ENCODE peak calls at places on chromosomes 13 and 19, in five cellular contexts. L, J, D, E and S are unnamed samples.
A peak's percentile ranks its signal among the peaks of the same experiment; 100 is the strongest.

GRCh38 chr13:39602614-39603366 is at the start of gene LHFPL6:
- DNase-seq in J (peak; percentile 73), E (peak; percentile 83), D (peak; percentile 41), L (peak; percentile 66), S (peak; percentile 76)

GRCh38 chr19:17751103-17751911 is at the start of gene FCHO1:
- DNase-seq in E (no peak), D (no peak), J (peak; percentile 51), L (no peak), S (no peak)

GRCh38 chr19:22545751-22546150 is 88.4 kb upstream of the ZNF492 start:
- DNase-seq in E (peak; percentile 76), J (no peak), D (peak; percentile 15), L (peak; percentile 59), S (no peak)

GRCh38 chr13:20729633-20730585 is 26.4 kb downstream of the IL17D start:
- DNase-seq in L (no peak), E (no peak), J (no peak), D (no peak), S (no peak)

GRCh38 chr19:33469171-33470039 is 52.2 kb downstream of the PEPD start:
- DNase-seq in E (no peak), D (no peak), J (no peak), L (no peak), S (no peak)

GRCh38 chr19:19444694-19445155 is 39.2 kb downstream of the GATAD2A start:
- DNase-seq in E (no peak), D (no peak), J (peak; percentile 56), L (no peak), S (no peak)

GRCh38 chr19:40542197-40542859 is 34.3 kb upstream of the SHKBP1 start:
- DNase-seq in D (no peak), J (peak; percentile 32), L (peak; percentile 86), E (no peak), S (no peak)

GRCh38 chr19:4354897-4355296 is 11.5 kb downstream of the MPND start:
- DNase-seq in J (no peak), D (no peak), L (peak; percentile 41), E (no peak), S (no peak)

GRCh38 chr19:15863272-15863671 is 34.6 kb downstream of the CYP4F2 start:
- DNase-seq in E (no peak), J (no peak), L (no peak), D (no peak), S (no peak)

GRCh38 chr19:42334697-42335373 is 9.4 kb downstream of the MEGF8 start:
- DNase-seq in L (no peak), J (no peak), D (no peak), E (no peak), S (no peak)

GRCh38 chr13:99996177-99996705 is 14.7 kb downstream of the ZIC2 start:
- DNase-seq in E (no peak), L (no peak), D (no peak), J (no peak), S (no peak)

GRCh38 chr13:110455941-110456340 is 105.6 kb downstream of the RAB20 start:
- DNase-seq in L (peak; percentile 74), D (peak; percentile 73), J (peak; percentile 84), E (peak; percentile 85), S (peak; percentile 84)

GRCh38 chr19:17236831-17237543 is 8.7 kb downstream of the NR2F6 start:
- DNase-seq in D (no peak), L (peak; percentile 59), E (no peak), J (no peak), S (no peak)

GRCh38 chr13:51978836-51979556 is 32.3 kb downstream of the ATP7B start:
- DNase-seq in E (no peak), D (no peak), J (no peak), L (no peak), S (peak; percentile 82)

GRCh38 chr13:23025848-23026608 is 154.8 kb upstream of the SGCG start:
- DNase-seq in L (no peak), D (no peak), E (no peak), J (no peak), S (no peak)

GRCh38 chr13:34420975-34421719 is 520.9 kb upstream of the NBEA start:
- DNase-seq in L (no peak), D (no peak), E (no peak), J (no peak), S (no peak)

GRCh38 chr19:52336976-52337375 is 933 bp downstream of the ZNF610 start:
- DNase-seq in D (no peak), E (no peak), J (no peak), L (no peak), S (no peak)

GRCh38 chr19:46412983-46413261 is 442 bp downstream of the CCDC8 start:
- DNase-seq in L (no peak), E (no peak), J (no peak), D (no peak), S (no peak)

GRCh38 chr13:114049026-114049425 is 75.2 kb upstream of the C13orf46 start:
- DNase-seq in D (no peak), J (no peak), E (no peak), L (no peak), S (no peak)

GRCh38 chr13:60981407-60981806 is 434.2 kb downstream of the PCDH20 start:
- DNase-seq in D (no peak), E (no peak), L (no peak), J (no peak), S (no peak)

GRCh38 chr19:12260861-12261260 is 33.8 kb downstream of the ZNF44 start:
- DNase-seq in D (no peak), J (no peak), L (no peak), E (no peak), S (no peak)

GRCh38 chr19:11861301-11861700 is 12.8 kb downstream of the ZNF439 start:
- DNase-seq in D (no peak), J (no peak), E (no peak), L (no peak), S (no peak)

GRCh38 chr13:84902243-84902642 is 897.0 kb downstream of the SLITRK6 start:
- DNase-seq in L (no peak), D (no peak), J (no peak), E (no peak), S (no peak)

GRCh38 chr19:40611900-40612698 is 10.9 kb downstream of the LTBP4 start:
- DNase-seq in L (no peak), J (no peak), D (no peak), E (no peak), S (no peak)

GRCh38 chr13:84843368-84843767 is 955.9 kb downstream of the SLITRK6 start:
- DNase-seq in L (no peak), D (no peak), J (no peak), E (no peak), S (no peak)

GRCh38 chr19:45781282-45782161 is 768 bp downstream of the DMPK start:
- DNase-seq in E (no peak), J (peak; percentile 72), D (peak; percentile 92), L (peak; percentile 93), S (no peak)

GRCh38 chr13:75194717-75195116 is 287.3 kb downstream of the TBC1D4 start:
- DNase-seq in L (no peak), E (no peak), J (no peak), D (no peak), S (no peak)

DNA sequence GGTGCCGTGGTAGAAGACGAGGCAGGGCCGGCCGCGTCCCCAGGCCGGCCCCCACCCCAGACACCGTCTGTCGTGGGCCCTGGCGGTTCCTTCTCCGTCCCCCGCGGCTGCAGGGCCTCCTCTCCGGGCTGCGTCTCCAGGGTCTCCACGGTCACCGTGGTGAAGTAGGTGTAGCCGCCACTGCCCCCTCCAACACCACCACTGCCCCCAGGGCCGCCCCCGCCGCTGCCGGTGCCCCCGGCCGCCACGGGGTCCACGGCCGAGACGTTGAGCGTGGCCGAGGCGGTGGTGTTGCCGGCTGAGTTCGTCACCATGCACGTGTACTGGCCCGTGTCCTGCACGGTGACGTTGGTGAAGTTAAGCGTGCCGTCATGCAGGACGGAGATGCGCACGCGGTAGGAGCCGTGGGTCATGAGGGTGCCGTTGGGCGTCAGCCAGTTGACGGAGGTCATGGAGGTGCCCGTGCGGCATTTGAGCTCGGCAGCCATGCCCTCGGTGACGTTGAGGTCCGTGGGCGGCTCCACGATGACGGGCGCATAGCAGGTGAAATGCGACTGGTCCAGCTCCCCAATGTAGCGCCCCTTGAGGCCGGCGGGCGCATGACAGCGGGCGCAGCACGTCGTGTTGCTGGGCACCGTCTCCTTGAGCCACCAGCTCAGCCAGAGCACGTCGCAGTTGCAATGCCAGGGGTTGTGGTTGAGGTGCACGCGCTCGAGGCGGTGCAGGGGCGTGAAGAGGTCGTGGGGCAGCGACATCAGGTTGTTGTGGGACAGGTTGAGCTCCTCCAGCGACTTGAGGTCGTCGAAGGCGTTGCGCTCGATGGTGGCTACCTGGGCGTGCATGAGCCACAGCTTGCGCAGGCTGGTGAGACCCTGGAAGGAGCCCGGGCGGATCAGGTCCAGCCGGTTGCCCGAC is 4.6 kb upstream of the ASPDH start:
- DNase-seq in J (no peak), L (no peak), E (no peak), D (no peak), S (no peak)
- TF ChIP-seq CTCF in J (no peak), L (no peak), E (no peak), D (no peak), S (no peak)

DNA sequence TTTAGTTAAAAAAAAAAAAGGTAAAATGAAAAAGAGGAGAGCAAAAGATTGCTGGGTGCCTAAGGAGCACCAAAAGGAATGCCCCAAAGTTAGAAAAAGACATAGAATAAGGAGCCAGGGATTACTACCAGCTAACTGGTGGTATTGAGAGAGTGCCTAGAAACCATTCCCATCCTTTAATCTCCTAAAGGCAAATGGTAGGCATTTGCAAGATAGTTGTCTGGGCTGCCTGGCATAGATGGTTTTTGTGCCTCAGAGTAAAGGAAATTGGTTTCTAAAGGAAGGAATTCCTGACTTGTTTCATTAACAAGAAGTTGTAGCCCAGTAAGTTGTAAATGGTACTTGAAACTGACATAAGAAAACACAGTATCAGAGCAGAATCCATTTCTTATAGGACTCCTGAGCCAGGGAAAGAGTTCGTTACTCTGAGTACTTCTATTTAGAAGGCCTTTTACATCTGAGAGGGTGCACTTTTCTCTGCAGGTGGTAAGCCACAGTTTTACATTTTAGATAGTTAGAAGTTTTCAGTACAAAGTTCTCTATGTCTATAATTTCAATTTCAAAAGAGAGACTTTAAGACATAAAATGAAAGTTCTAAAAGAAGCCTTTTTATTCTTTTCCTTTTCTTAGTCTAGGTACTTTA is 92.6 kb downstream of the OLFM4 start:
- DNase-seq in D (no peak), E (no peak), L (no peak), J (no peak), S (no peak)
- H3K4me3 ChIP-seq in D (no peak overlapping the region), E (no peak overlapping the region), L (no peak overlapping the region), J (no peak overlapping the region), S (no peak overlapping the region)

DNA sequence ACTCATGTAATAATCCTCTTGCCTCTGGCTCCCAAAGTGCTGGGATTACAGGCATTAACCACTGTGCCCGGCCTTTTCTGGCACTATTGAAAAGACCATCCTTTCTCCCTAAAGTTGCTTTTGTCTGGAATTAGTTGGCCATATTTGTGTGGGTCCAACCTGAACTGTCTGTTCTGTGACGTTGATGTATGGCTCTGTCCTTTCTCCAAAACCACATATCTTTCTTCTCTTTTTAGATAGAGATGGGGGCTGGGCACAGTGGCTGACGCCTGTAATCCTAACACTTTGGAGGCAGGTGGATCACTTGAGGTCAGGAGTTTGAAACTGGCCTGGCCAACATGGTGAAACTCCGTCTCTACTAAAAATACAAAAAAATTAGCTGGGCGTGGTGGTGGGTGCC is 17.9 kb downstream of the DNM2 start:
- DNase-seq in L (no peak), J (no peak), D (no peak), E (no peak), S (no peak)
- H3K27ac ChIP-seq in L (no peak overlapping the region), J (peak overlapping the region; percentile 27), D (no peak overlapping the region), E (peak overlapping the region; percentile 35), S (no peak overlapping the region)

DNA sequence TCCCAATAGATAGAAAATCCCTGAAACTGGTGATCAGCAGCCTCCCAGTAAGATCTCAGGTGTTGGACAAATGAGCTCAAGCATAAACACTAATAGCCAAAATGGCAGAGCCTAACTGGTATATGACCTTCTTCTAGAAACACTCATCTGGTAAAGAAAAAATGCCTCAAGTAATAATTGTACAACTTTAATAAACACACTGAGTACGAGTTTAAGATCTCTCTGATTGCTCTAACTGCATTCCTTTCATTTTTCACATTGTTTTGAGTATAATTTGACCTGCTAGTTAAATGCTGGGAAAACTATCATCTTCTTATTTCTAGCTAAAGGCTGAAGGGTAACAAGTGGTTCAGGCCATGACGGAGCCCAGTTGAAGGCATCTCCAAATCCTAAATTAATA is 2009.5 kb upstream of the PCDH20 start:
- DNase-seq in D (no peak), L (no peak), J (no peak), E (no peak), S (no peak)
- TF ChIP-seq CTCF in D (no peak), L (no peak), J (no peak), E (no peak), S (no peak)